ENCODE peak calls at places on chromosomes 7 and 10, in six cellular contexts. B, O, Q, S, K and P are unnamed samples.

GRCh38 chr7:33842141-33842540 is 63.2 kb upstream of the BMPER start:
- DNase-seq in B (peak), O (no peak), Q (no peak), S (no peak), K (no peak), P (no peak)

GRCh38 chr10:110859947-110860376 is 11.8 kb upstream of the PDCD4 start:
- DNase-seq in B (no peak), O (peak), Q (no peak), S (no peak), K (peak), P (no peak)

GRCh38 chr10:8758029-8758428 is 703.5 kb downstream of the GATA3 start:
- DNase-seq in B (no peak), O (no peak), Q (no peak), S (no peak), K (no peak), P (no peak)

GRCh38 chr10:101044117-101044516 is 13.1 kb downstream of the SFXN3 start:
- DNase-seq in B (no peak), O (no peak), Q (no peak), S (no peak), K (no peak), P (no peak)

GRCh38 chr10:93542358-93542791 is 24.1 kb upstream of the FFAR4 start:
- DNase-seq in B (peak), O (peak), Q (no peak), S (no peak), K (peak), P (no peak)

GRCh38 chr7:26348234-26348851 is 56.7 kb downstream of the SNX10 start:
- DNase-seq in B (no peak), O (no peak), Q (no peak), S (no peak), K (no peak), P (no peak)

GRCh38 chr7:152519290-152519689 is 83.5 kb upstream of the KMT2C start:
- DNase-seq in B (no peak), O (no peak), Q (no peak), S (no peak), K (no peak), P (no peak)

GRCh38 chr7:45267262-45267661 is 109.7 kb downstream of the RAMP3 start:
- DNase-seq in B (no peak), O (no peak), Q (no peak), S (no peak), K (peak), P (no peak)

GRCh38 chr10:46553238-46554049 is 3.0 kb downstream of the GPRIN2 start:
- DNase-seq in B (peak), O (no peak), Q (peak), S (no peak), K (no peak), P (no peak)

GRCh38 chr7:105149827-105150226 is 135.8 kb downstream of the KMT2E start:
- DNase-seq in B (no peak), O (no peak), Q (no peak), S (no peak), K (peak), P (no peak)

GRCh38 chr7:128176696-128177095 is 64.4 kb upstream of the LEP start:
- DNase-seq in B (no peak), O (peak), Q (no peak), S (no peak), K (no peak), P (no peak)

GRCh38 chr10:28217848-28218247 is 85.0 kb downstream of the MPP7 start:
- DNase-seq in B (no peak), O (no peak), Q (no peak), S (no peak), K (peak), P (no peak)

GRCh38 chr7:76225379-76225778 is 23.7 kb downstream of the SRRM3 start:
- DNase-seq in B (no peak), O (peak), Q (no peak), S (peak), K (peak), P (no peak)

GRCh38 chr7:13725591-13725990 is 263.9 kb downstream of the ETV1 start:
- DNase-seq in B (no peak), O (no peak), Q (no peak), S (no peak), K (peak), P (no peak)

GRCh38 chr7:137816696-137817320 is 30.0 kb downstream of the DGKI start:
- DNase-seq in B (no peak), O (peak), Q (no peak), S (no peak), K (peak), P (no peak)

GRCh38 chr7:57412168-57412567 is 37.8 kb upstream of the ZNF716 start:
- DNase-seq in B (no peak), O (no peak), Q (no peak), S (no peak), K (no peak), P (no peak)

GRCh38 chr7:111842489-111842888 is 280.2 kb upstream of the IMMP2L start:
- DNase-seq in B (no peak), O (no peak), Q (no peak), S (no peak), K (no peak), P (no peak)

GRCh38 chr10:24723386-24723787 is 300 bp downstream of the ARHGAP21 start:
- DNase-seq in B (no peak), O (no peak), Q (peak), S (no peak), K (peak), P (no peak)

GRCh38 chr7:56537952-56538351 is 421.7 kb upstream of the NUPR2 start:
- DNase-seq in B (peak), O (no peak), Q (no peak), S (no peak), K (no peak), P (no peak)

GRCh38 chr7:7944619-7945282 is 23.8 kb upstream of the GLCCI1 start:
- DNase-seq in B (peak), O (no peak), Q (peak), S (peak), K (no peak), P (peak)

GRCh38 chr10:37754538-37755323 is 102.7 kb downstream of the ZNF248 start:
- DNase-seq in B (peak), O (peak), Q (no peak), S (no peak), K (no peak), P (no peak)

GRCh38 chr10:76632158-76633051 is 1005.2 kb downstream of the KCNMA1 start:
- DNase-seq in B (no peak), O (no peak), Q (no peak), S (no peak), K (no peak), P (no peak)

GRCh38 chr7:45211958-45212357 is 54.4 kb downstream of the RAMP3 start:
- DNase-seq in B (no peak), O (no peak), Q (no peak), S (no peak), K (no peak), P (no peak)

GRCh38 chr7:101287032-101287431 is 34.6 kb downstream of the IFT22 start:
- DNase-seq in B (no peak), O (no peak), Q (no peak), S (no peak), K (no peak), P (no peak)

DNA sequence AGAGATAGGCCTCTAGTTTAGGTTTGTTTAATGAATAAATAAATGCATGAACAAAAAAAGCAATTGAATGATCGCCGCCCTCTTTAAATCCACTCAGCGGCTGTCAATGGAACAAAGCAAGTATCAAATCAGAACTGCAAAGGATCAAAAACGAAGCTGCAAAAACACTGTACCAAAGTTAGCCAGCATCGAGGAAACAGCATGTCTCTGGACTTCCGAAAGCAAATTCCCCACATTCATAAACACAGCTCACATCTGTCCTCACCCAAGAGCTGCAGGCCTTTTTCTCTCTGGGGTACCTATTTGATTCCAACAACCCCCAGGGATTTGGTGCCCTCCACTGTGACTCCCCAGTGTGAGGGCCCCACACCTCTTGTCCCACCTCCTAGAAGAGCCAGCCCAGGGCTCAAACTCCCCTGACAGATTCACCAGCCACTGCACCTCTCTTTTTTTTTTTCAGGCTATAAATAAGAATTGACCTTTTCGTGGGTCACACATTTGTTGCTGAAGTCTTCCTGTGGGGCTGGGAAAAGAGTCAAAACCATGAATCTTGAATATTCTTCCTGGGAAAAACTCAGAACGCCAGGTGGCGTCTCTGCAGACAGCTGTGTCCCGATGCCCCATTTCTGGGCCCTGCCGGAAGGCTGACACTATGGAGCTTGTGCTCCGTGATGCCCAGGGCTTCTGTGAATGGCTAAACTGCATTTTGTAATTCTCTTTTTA is 51.8 kb downstream of the HSPA12A start:
- DNase-seq in B (peak), O (peak), Q (no peak), S (no peak), K (peak), P (no peak)
- TF ChIP-seq CTCF in B (peak), O (peak), Q (no peak), S (no peak), K (peak), P (no peak)

DNA sequence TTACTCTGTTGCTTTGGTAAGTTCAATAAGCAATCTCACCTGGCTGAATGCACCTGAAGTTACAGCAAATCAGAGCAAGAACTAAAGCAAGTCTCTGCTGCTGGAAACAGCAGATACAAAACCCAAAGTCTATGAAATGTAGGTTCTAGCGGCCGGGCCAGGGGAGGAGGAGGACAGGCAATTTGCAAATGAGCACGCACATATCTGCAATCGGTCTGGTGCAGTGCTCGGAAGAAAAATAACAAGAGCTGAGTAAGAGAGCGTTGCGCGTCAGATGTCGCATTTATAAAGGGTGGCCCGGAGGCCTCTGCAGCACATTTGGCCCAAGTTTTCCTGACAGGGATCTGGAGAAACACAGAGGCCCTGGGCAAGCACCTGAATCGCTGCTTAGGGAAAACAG is 193.8 kb downstream of the FAM107B start:
- DNase-seq in B (no peak), O (no peak), Q (no peak), S (no peak), K (no peak), P (no peak)
- TF ChIP-seq CTCF in B (no peak), O (no peak), Q (no peak), S (no peak), K (no peak), P (no peak)

DNA sequence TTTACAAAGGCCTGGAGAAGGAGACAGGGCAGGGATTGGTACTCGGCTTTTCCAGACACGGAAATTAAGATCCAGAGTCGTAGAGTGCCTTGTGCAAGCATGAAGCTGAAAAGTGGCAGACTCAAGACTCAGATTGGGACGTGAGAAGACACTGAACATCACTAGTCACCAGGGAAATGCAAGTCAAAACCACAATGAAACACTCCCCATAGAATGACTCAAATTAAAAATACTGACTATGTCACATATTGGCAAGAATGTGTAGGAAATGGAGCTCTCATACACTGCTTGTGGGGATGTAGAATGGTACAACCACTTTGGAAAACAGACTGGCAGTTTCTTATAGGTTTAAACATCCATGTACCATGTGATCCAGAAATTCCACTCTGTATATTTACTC is 472.0 kb downstream of the RPS24 start:
- DNase-seq in B (no peak), O (no peak), Q (no peak), S (no peak), K (no peak), P (no peak)
- TF ChIP-seq CTCF in B (no peak), O (no peak), Q (no peak), S (no peak), K (no peak), P (no peak)

GRCh38 chr10:61950449-61951143 is 49.1 kb downstream of the ARID5B start:
- DNase-seq in B (no peak), O (no peak), Q (no peak), S (no peak), K (no peak), P (no peak)
- TF ChIP-seq CTCF in B (no peak), O (no peak), Q (no peak), S (no peak), K (no peak), P (no peak)

GRCh38 chr7:114922652-114923402 is 933 bp downstream of the MDFIC start:
- DNase-seq in B (peak), O (no peak), Q (peak), S (peak), K (peak), P (no peak)

GRCh38 chr7:114922151-114922651 is 307 bp downstream of the MDFIC start:
- DNase-seq in B (peak), O (no peak), Q (peak), S (peak), K (peak), P (no peak)

GRCh38 chr7:114919587-114919986 is 2.3 kb upstream of the MDFIC start:
- DNase-seq in B (no peak), O (no peak), Q (no peak), S (no peak), K (no peak), P (no peak)

GRCh38 chr7:114923403-114923713 is 1.5 kb downstream of the MDFIC start:
- DNase-seq in B (no peak), O (no peak), Q (no peak), S (no peak), K (no peak), P (no peak)

DNA sequence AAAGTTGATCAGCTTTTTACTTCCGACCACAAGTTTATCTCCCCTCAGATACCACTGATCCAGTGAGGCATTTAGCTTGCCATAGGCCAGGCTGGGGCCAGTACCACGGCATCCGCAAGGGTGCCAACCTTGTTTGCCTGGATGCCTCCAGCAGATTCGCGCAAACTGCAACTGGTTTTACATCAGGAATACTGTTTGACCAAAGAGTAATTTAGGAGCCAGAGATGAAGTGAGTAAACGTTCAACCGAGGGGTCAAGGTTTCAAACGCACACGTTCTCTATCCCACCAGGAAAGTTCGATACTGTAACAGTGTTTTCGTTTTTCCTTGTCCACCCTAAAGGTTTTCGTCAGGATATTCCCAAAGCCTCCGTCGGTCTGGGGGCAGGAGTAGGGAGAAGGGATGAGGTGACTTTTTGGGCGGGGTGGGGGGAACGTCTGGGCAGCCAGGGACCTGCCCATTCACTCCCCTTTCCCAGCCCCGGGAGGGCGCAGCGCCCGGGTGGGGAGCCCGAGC is at the start of gene MDFIC:
- DNase-seq in B (no peak), O (no peak), Q (no peak), S (no peak), K (no peak), P (no peak)
- TF ChIP-seq CTCF in B (no peak), O (no peak), Q (no peak), S (no peak), K (no peak), P (peak)

DNA sequence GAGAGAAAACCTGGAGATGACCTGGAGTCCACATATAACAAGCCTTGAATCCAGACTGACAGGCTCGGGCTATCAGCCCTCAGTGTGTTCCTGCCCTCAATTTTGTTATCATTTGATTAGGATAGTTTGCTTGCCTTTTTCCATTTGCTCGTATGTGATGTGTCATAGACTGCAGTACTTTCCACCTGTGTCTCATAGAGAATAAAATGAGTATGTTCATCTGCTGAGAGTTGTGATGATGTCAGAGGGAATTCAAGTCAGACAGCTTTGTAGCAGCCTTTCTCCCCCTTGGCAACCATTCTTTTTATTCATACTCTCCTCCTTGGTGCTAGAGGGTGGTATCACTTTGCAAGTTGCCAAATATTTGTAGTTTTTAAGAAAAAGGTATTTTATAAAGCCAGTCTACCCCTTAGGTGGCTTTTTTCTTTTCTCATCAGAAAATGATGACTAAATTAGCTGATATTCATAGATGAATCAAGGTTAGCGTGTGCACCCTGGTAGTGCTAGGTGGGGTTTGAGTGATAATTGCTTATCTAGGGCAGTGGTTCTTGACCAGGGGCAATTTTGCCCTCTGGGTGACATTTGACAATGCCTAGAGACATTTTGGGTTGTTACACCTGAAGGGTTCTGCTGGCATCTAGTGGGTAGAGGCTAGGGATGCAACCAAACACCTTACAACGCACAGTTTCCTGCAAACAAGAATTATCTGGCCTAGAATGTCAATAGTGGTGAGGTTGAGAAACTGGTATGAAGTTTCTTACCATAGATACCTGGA is 5.4 kb downstream of the SGPL1 start:
- DNase-seq in B (no peak), O (no peak), Q (no peak), S (no peak), K (no peak), P (no peak)
- TF ChIP-seq CTCF in B (no peak), O (peak), Q (no peak), S (no peak), K (no peak), P (no peak)

DNA sequence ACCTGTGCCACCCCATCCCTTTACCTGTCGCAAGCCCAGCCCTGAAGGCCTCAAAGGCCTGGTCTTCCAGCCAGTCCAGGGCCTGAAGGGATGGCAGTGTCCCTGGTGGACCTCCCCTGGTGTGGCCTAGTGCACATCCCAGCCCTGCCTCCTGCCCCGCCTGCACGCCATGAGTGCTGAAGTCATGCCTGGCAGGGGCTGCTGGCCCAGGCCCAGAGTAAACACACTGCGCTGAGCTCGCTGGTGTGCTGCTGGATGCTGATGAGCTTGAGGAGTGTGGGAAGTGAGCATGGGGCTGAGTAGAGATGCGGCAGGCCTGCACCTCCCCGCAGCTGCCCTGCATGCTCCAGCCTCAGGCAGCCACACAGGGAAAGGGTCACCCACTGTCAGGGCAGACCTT is 43.2 kb downstream of the HTRA1 start:
- DNase-seq in B (no peak), O (no peak), Q (no peak), S (no peak), K (peak), P (no peak)
- TF ChIP-seq CTCF in B (no peak), O (no peak), Q (no peak), S (no peak), K (no peak), P (no peak)